ENCODE peak calls at places on chromosomes 3 and 15, in ten cellular contexts. F, J, X, P, Z, B, I, C, E and N are unnamed samples.

GRCh38 chr3:110459021-110459420 is 612.6 kb upstream of the NECTIN3 start:
- DNase-seq in C (no peak), Z (no peak), B (peak), E (no peak), J (no peak), X (no peak), F (no peak), I (no peak), P (no peak), N (no peak)

GRCh38 chr3:52714335-52715302 is 8.7 kb downstream of the SPCS1 start:
- DNase-seq in J (no peak), Z (peak), E (no peak), X (peak), F (no peak), B (no peak), P (no peak), C (no peak), I (no peak), N (no peak)

GRCh38 chr3:159928692-159929091 is 59.9 kb upstream of the IL12A start:
- DNase-seq in J (no peak), Z (no peak), P (no peak), E (no peak), F (no peak), C (no peak), I (peak), X (no peak), B (no peak), N (no peak)

GRCh38 chr15:67101981-67102929 is 36.9 kb downstream of the SMAD3 start:
- DNase-seq in I (no peak), P (no peak), C (no peak), E (no peak), J (no peak), Z (no peak), F (no peak), X (no peak), B (no peak), N (peak)

GRCh38 chr15:35693887-35694286 is 147.9 kb upstream of the DPH6 start:
- DNase-seq in C (no peak), I (no peak), F (no peak), J (no peak), X (no peak), E (no peak), B (peak), P (no peak), Z (no peak), N (no peak)

GRCh38 chr3:163476179-163476578 is 1602.1 kb downstream of the SI start:
- DNase-seq in P (no peak), C (no peak), J (peak), Z (no peak), F (no peak), E (no peak), X (no peak), I (no peak), B (no peak), N (no peak)

GRCh38 chr15:62853114-62853832 is 189.3 kb upstream of the TPM1 start:
- DNase-seq in F (no peak), P (no peak), I (no peak), J (no peak), C (peak), E (peak), X (no peak), Z (no peak), B (peak), N (no peak)

GRCh38 chr3:53255360-53255774 is 455 bp downstream of the TKT start:
- DNase-seq in I (no peak), P (no peak), B (no peak), J (no peak), E (no peak), Z (no peak), F (no peak), X (peak), C (no peak), N (peak)

GRCh38 chr3:58048301-58048700 is 40.1 kb downstream of the FLNB start:
- DNase-seq in Z (no peak), F (no peak), P (no peak), E (no peak), I (no peak), J (no peak), B (no peak), X (no peak), C (no peak), N (no peak)

GRCh38 chr3:186102687-186103086 is 6.2 kb downstream of the ETV5 start:
- DNase-seq in X (no peak), E (no peak), B (no peak), P (no peak), I (no peak), C (no peak), Z (no peak), J (no peak), F (no peak), N (no peak)

GRCh38 chr3:64152100-64152499 is 73.2 kb downstream of the PRICKLE2 start:
- DNase-seq in Z (no peak), X (no peak), P (no peak), B (no peak), J (no peak), E (no peak), C (peak), F (no peak), I (no peak), N (no peak)

GRCh38 chr3:66378256-66378655 is 122.6 kb downstream of the LRIG1 start:
- DNase-seq in C (peak), I (peak), P (peak), E (no peak), F (no peak), Z (no peak), X (no peak), J (peak), B (no peak), N (no peak)

GRCh38 chr3:37029111-37029510 is 35.8 kb downstream of the MLH1 start:
- DNase-seq in P (no peak), E (no peak), J (no peak), I (no peak), Z (no peak), X (peak), C (no peak), B (no peak), F (no peak), N (no peak)

GRCh38 chr15:99324082-99324620 is 72.9 kb downstream of the LRRC28 start:
- DNase-seq in F (no peak), C (no peak), I (no peak), P (no peak), Z (no peak), X (no peak), E (no peak), B (no peak), J (peak), N (no peak)

GRCh38 chr3:6680119-6680806 is 180.7 kb upstream of the GRM7 start:
- DNase-seq in Z (no peak), F (peak), B (no peak), P (no peak), C (no peak), J (no peak), X (no peak), E (no peak), I (no peak), N (no peak)

GRCh38 chr3:194486540-194487288 is at the start of gene ATP13A3:
- DNase-seq in C (peak), X (peak), B (peak), F (peak), I (peak), Z (peak), P (peak), E (peak), J (peak), N (peak)

GRCh38 chr15:93105510-93105909 is 16.5 kb upstream of the RGMA start:
- DNase-seq in X (no peak), Z (no peak), I (no peak), B (no peak), P (no peak), F (no peak), E (no peak), C (no peak), J (no peak), N (no peak)

GRCh38 chr3:14324224-14324944 is 78.0 kb upstream of the SLC6A6 start:
- DNase-seq in J (peak), I (no peak), B (no peak), F (no peak), X (no peak), Z (no peak), P (no peak), C (no peak), E (no peak), N (peak)

GRCh38 chr15:70095387-70096214 is 2.1 kb downstream of the TLE3 start:
- DNase-seq in I (no peak), Z (peak), C (peak), E (no peak), X (peak), B (no peak), J (no peak), F (no peak), P (peak), N (peak)

GRCh38 chr3:175477651-175478224 is 618.6 kb downstream of the NAALADL2 start:
- DNase-seq in X (no peak), J (no peak), F (no peak), P (no peak), E (no peak), B (no peak), I (no peak), C (no peak), Z (no peak), N (no peak)

GRCh38 chr3:194985031-194985578 is 285.9 kb downstream of the XXYLT1 start:
- DNase-seq in E (peak), Z (peak), C (peak), J (peak), P (no peak), X (peak), B (peak), F (no peak), I (no peak), N (peak)

GRCh38 chr15:44535509-44536297 is 1.2 kb upstream of the EIF3J start:
- DNase-seq in Z (peak), P (no peak), F (no peak), J (no peak), I (no peak), X (no peak), E (no peak), C (peak), B (peak), N (peak)

DNA sequence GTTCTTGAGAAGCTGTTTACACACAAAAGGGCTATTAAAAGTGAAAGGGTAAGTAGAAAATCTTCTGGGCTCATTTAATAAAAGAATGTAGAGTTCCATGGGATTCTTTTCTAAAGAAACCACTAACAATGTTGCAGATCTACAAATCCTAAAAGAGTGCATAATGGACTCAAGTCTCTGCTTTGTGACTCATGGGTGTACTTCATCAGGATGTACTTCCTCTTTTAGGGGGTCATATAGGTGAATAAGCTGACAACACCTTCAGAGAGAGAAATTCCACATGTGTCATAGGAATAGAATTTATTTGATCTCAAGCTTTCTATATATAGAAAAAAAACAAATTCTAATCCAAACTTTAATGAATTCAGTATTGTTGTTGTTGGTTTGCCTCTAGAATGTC is 355.5 kb downstream of the TIGIT start:
- DNase-seq in C (no peak), X (no peak), B (peak), I (no peak), F (no peak), J (peak), E (no peak), Z (no peak), P (no peak), N (no peak)
- TF ChIP-seq POLR2A in C (no peak), X (no peak), B (no peak), I (no peak), F (no peak), J (no peak), E (no peak), Z (no peak), P (no peak), N (no peak)

GRCh38 chr3:30693470-30694120 is 87.2 kb downstream of the TGFBR2 start:
- DNase-seq in E (peak), C (peak), J (peak), Z (no peak), P (peak), B (peak), F (peak), I (no peak), X (no peak), N (no peak)
- TF ChIP-seq POLR2AphosphoS5 in E (no peak), C (no peak), J (no peak), Z (no peak), P (no peak), B (peak), F (no peak), I (peak), X (no peak), N (no peak)

DNA sequence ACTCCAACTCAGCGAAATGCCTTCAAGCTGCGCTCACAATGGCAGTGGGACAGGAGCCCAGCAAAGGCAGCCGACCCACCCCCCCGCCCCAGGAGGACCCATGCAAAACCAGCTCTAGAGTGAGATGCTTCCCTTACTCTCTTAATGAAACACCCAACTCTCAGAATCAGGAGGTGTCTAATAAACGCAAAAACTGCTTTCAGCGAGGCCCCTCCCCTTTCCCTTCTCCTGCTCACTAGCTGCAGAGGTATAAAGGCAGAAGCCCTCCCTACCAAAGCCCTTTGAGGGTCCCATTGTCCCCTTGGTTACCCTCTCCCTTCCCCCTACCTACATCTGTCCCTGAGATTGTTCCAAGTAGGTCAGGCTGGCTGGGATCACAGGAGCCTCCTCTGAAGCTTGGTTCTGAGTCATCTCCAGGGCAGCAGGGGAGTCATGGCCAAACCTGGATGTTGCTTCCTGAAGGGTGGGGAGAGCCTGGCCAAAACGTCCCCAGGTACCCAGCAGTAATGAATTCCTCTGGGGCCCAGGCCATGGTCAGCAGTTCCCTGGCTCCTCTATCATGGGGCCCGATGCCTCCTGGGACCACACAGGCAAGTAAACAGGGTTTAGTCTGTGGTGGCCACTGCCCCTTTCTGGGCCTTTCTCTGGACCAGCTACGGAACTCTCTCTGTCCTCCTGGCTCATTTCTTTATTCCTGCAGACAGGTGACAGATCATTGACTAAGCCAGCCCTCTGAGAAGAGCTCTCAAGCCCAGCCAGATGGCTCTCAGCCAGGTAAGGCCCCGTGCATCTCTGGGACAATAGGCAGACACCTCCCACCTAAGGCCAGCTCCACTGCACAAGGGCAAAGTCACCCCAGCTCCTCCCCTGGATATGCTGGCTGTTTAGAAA is 8.6 kb downstream of the KLHL25 start:
- DNase-seq in E (peak), P (no peak), X (no peak), B (peak), Z (no peak), F (no peak), J (peak), I (no peak), C (no peak), N (peak)
- TF ChIP-seq POLR2A in E (no peak), P (no peak), X (no peak), B (no peak), Z (no peak), F (no peak), J (no peak), I (no peak), C (no peak), N (no peak)

DNA sequence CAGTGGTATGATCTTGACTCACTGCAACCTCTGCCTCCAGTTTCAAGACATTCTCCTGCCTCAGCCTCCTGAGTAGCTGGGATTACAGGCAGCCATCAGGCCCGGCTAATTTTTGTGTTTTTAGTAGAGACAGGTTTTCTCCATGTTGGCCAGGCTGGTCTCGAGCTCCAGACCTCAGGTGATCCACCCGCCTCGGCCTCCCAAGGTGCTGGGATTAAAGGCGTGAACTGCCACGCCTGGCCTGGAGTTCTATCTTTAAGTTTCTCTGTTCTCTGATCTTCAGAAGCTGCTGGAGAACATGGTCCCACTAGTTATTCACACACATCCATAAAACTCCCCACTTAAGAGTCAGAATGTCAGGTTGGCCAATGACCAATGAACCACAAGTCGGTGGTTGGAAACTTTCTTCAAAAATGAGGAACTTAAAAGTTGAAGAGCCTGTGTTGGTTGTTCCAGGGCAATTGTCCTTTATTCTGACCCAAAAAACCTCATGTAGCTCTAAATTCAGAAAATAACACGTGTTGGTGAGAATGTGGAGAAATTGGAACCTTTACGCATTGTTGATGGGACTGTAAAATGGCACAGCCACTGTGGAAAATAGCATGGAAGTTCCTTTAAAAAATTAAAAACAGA is 55.9 kb upstream of the PIK3CB start:
- DNase-seq in C (no peak), E (no peak), X (no peak), J (no peak), F (peak), Z (no peak), I (no peak), P (no peak), B (no peak), N (no peak)
- TF ChIP-seq POLR2AphosphoS5 in C (no peak), E (no peak), X (no peak), J (no peak), F (no peak), Z (no peak), I (no peak), P (no peak), B (no peak), N (no peak)

DNA sequence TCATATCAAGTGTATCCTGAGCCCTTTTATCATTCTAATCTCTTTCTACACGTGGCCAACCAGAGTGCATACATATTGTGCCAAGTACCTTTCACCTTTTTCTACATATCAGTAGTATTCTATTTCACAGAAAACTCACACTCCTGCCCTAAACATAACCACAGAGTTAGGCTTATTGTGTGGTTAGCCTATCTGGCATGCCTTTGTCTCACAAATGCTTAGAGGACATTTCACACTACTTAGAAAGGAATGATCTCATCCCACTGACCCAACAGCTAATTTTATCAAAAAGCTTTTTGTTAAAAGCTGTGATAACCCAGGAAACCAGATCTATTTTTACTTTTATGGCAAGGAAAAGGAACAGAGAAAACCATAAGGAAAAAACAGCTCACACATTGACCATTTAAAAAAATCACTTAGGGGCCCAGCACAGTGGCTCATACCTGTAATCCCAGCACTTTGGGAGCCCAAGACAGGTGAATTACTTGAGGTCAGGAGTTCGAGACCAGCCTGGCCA is 17.8 kb upstream of the MAP4 start:
- DNase-seq in C (no peak), E (no peak), Z (no peak), X (no peak), F (no peak), I (no peak), P (no peak), B (peak), J (peak), N (no peak)
- TF ChIP-seq POLR2A in C (no peak), E (no peak), Z (no peak), X (no peak), F (no peak), I (no peak), P (no peak), B (no peak), J (no peak), N (no peak)

GRCh38 chr3:149507491-149508324 is 33.2 kb downstream of the TM4SF4 start:
- DNase-seq in P (no peak), B (no peak), J (no peak), E (no peak), X (no peak), C (no peak), F (no peak), Z (no peak), I (no peak), N (no peak)
- TF ChIP-seq POLR2AphosphoS5 in P (no peak), B (no peak), J (no peak), E (no peak), X (no peak), C (no peak), F (no peak), Z (no peak), I (no peak), N (no peak)

GRCh38 chr15:101604124-101604874 is 47.9 kb downstream of the TM2D3 start:
- DNase-seq in B (no peak), C (no peak), P (no peak), X (no peak), I (no peak), Z (no peak), E (no peak), F (no peak), J (no peak), N (no peak)

GRCh38 chr15:101607102-101607501 is 45.1 kb downstream of the TM2D3 start:
- DNase-seq in B (no peak), F (no peak), E (no peak), C (no peak), I (no peak), P (no peak), J (no peak), Z (no peak), X (no peak), N (no peak)

GRCh38 chr15:101600024-101600423 is 52.2 kb downstream of the TM2D3 start:
- DNase-seq in B (no peak), E (no peak), P (no peak), X (no peak), J (no peak), Z (no peak), C (no peak), I (no peak), F (no peak), N (no peak)

GRCh38 chr15:101597360-101597928 is 54.7 kb downstream of the TM2D3 start:
- DNase-seq in Z (no peak), E (no peak), C (no peak), I (no peak), J (no peak), X (no peak), B (no peak), F (no peak), P (no peak), N (no peak)

GRCh38 chr15:101602801-101603200 is 49.4 kb downstream of the TM2D3 start:
- DNase-seq in Z (no peak), C (no peak), B (no peak), F (no peak), J (no peak), I (no peak), P (no peak), X (no peak), E (no peak), N (no peak)
- TF ChIP-seq POLR2A in Z (no peak), C (no peak), B (no peak), F (no peak), J (no peak), I (no peak), P (no peak), X (no peak), E (no peak), N (no peak)

GRCh38 chr15:85582076-85582718 is 201.8 kb downstream of the AKAP13 start:
- DNase-seq in Z (no peak), F (no peak), C (no peak), B (no peak), I (no peak), P (no peak), X (peak), J (no peak), E (no peak), N (no peak)
- TF ChIP-seq POLR2AphosphoS5 in Z (no peak), F (no peak), C (no peak), B (no peak), I (peak), P (no peak), X (peak), J (no peak), E (no peak), N (no peak)

GRCh38 chr3:32570426-32571191 is at the start of gene DYNC1LI1:
- DNase-seq in F (peak), Z (peak), I (peak), B (peak), J (peak), P (peak), C (peak), E (peak), X (peak), N (peak)
- TF ChIP-seq POLR2A in F (peak), Z (peak), I (peak), B (peak), J (peak), P (peak), C (peak), E (no peak), X (peak), N (peak)